ENCODE peak calls at places on chromosome 21, in seven cellular contexts. One of them, this sample, is unnamed.

GRCh38 chr21:46168659-46169386 is 13.4 kb upstream of the FTCD start:
- DNase-seq in colonic mucosa: peak
- DNase-seq in mucosa of descending colon: no peak
- DNase-seq in GM12865: no peak
- DNase-seq in fibroblast of mammary gland: no peak
- DNase-seq in body of pancreas: peak
- DNase-seq in choroid plexus epithelial cell: no peak
- DNase-seq in this sample: no peak

GRCh38 chr21:45544449-45545235 is 2.4 kb upstream of the SLC19A1 start:
- DNase-seq in body of pancreas: no peak
- DNase-seq in mucosa of descending colon: no peak
- DNase-seq in colonic mucosa: no peak
- DNase-seq in GM12865: no peak
- DNase-seq in fibroblast of mammary gland: no peak
- DNase-seq in choroid plexus epithelial cell: no peak
- DNase-seq in this sample: peak

GRCh38 chr21:36560933-36561575 is 81.1 kb upstream of the CLDN14 start:
- DNase-seq in mucosa of descending colon: no peak
- DNase-seq in GM12865: no peak
- DNase-seq in colonic mucosa: no peak
- DNase-seq in choroid plexus epithelial cell: no peak
- DNase-seq in fibroblast of mammary gland: no peak
- DNase-seq in body of pancreas: no peak
- DNase-seq in this sample: no peak

GRCh38 chr21:44929799-44930542 is 9.3 kb upstream of the ITGB2 start:
- DNase-seq in colonic mucosa: no peak
- DNase-seq in body of pancreas: no peak
- DNase-seq in GM12865: peak
- DNase-seq in choroid plexus epithelial cell: no peak
- DNase-seq in fibroblast of mammary gland: no peak
- DNase-seq in mucosa of descending colon: no peak
- DNase-seq in this sample: peak

GRCh38 chr21:39121600-39122355 is 61.5 kb downstream of the PSMG1 start:
- DNase-seq in choroid plexus epithelial cell: no peak
- DNase-seq in body of pancreas: no peak
- DNase-seq in GM12865: no peak
- DNase-seq in colonic mucosa: peak
- DNase-seq in fibroblast of mammary gland: no peak
- DNase-seq in mucosa of descending colon: no peak
- DNase-seq in this sample: no peak

GRCh38 chr21:46023126-46023985 is 41.8 kb downstream of the COL6A1 start:
- DNase-seq in mucosa of descending colon: no peak
- DNase-seq in colonic mucosa: no peak
- DNase-seq in GM12865: no peak
- DNase-seq in fibroblast of mammary gland: no peak
- DNase-seq in body of pancreas: no peak
- DNase-seq in choroid plexus epithelial cell: no peak
- DNase-seq in this sample: no peak

GRCh38 chr21:45164838-45165237 is 90.5 kb downstream of the ADARB1 start:
- DNase-seq in colonic mucosa: no peak
- DNase-seq in GM12865: no peak
- DNase-seq in choroid plexus epithelial cell: no peak
- DNase-seq in body of pancreas: no peak
- DNase-seq in fibroblast of mammary gland: no peak
- DNase-seq in mucosa of descending colon: no peak
- DNase-seq in this sample: no peak

GRCh38 chr21:39633770-39634181 is 21.0 kb downstream of the B3GALT5 start:
- DNase-seq in mucosa of descending colon: no peak
- DNase-seq in choroid plexus epithelial cell: peak
- DNase-seq in fibroblast of mammary gland: peak
- DNase-seq in body of pancreas: no peak
- DNase-seq in colonic mucosa: no peak
- DNase-seq in GM12865: no peak
- DNase-seq in this sample: no peak

GRCh38 chr21:46560568-46561447 is 44.1 kb downstream of the S100B start:
- DNase-seq in colonic mucosa: no peak
- DNase-seq in fibroblast of mammary gland: no peak
- DNase-seq in mucosa of descending colon: no peak
- DNase-seq in GM12865: no peak
- DNase-seq in choroid plexus epithelial cell: no peak
- DNase-seq in body of pancreas: no peak
- DNase-seq in this sample: no peak

GRCh38 chr21:38973552-38973951 is 167.8 kb downstream of the ETS2 start:
- DNase-seq in mucosa of descending colon: no peak
- DNase-seq in choroid plexus epithelial cell: no peak
- DNase-seq in GM12865: no peak
- DNase-seq in colonic mucosa: no peak
- DNase-seq in fibroblast of mammary gland: no peak
- DNase-seq in body of pancreas: no peak
- DNase-seq in this sample: no peak

GRCh38 chr21:35611752-35612151 is 448.6 kb downstream of the SETD4 start:
- DNase-seq in mucosa of descending colon: no peak
- DNase-seq in choroid plexus epithelial cell: no peak
- DNase-seq in body of pancreas: no peak
- DNase-seq in GM12865: no peak
- DNase-seq in fibroblast of mammary gland: no peak
- DNase-seq in colonic mucosa: no peak
- DNase-seq in this sample: no peak

GRCh38 chr21:37370152-37371040 is 3.8 kb downstream of the DYRK1A start:
- DNase-seq in colonic mucosa: no peak
- DNase-seq in choroid plexus epithelial cell: peak
- DNase-seq in GM12865: peak
- DNase-seq in mucosa of descending colon: no peak
- DNase-seq in body of pancreas: no peak
- DNase-seq in fibroblast of mammary gland: peak
- DNase-seq in this sample: no peak

GRCh38 chr21:46063734-46064680 is 33.9 kb upstream of the COL6A2 start:
- DNase-seq in GM12865: no peak
- DNase-seq in choroid plexus epithelial cell: no peak
- DNase-seq in mucosa of descending colon: peak
- DNase-seq in colonic mucosa: no peak
- DNase-seq in body of pancreas: no peak
- DNase-seq in fibroblast of mammary gland: no peak
- DNase-seq in this sample: peak

GRCh38 chr21:37459575-37459974 is 93.0 kb downstream of the DYRK1A start:
- DNase-seq in fibroblast of mammary gland: peak
- DNase-seq in choroid plexus epithelial cell: peak
- DNase-seq in GM12865: no peak
- DNase-seq in mucosa of descending colon: no peak
- DNase-seq in body of pancreas: no peak
- DNase-seq in colonic mucosa: no peak
- DNase-seq in this sample: no peak

GRCh38 chr21:44752701-44753235 is 41.4 kb upstream of the TSPEAR start:
- DNase-seq in GM12865: no peak
- DNase-seq in mucosa of descending colon: no peak
- DNase-seq in body of pancreas: no peak
- DNase-seq in choroid plexus epithelial cell: peak
- DNase-seq in fibroblast of mammary gland: no peak
- DNase-seq in colonic mucosa: no peak
- DNase-seq in this sample: peak

GRCh38 chr21:46027855-46028493 is 46.4 kb downstream of the COL6A1 start:
- DNase-seq in fibroblast of mammary gland: peak
- DNase-seq in body of pancreas: no peak
- DNase-seq in mucosa of descending colon: no peak
- DNase-seq in choroid plexus epithelial cell: peak
- DNase-seq in GM12865: no peak
- DNase-seq in colonic mucosa: no peak
- DNase-seq in this sample: no peak

GRCh38 chr21:39175154-39175553 is 8.1 kb downstream of the PSMG1 start:
- DNase-seq in fibroblast of mammary gland: peak
- DNase-seq in mucosa of descending colon: no peak
- DNase-seq in body of pancreas: no peak
- DNase-seq in GM12865: no peak
- DNase-seq in colonic mucosa: no peak
- DNase-seq in choroid plexus epithelial cell: peak
- DNase-seq in this sample: no peak

GRCh38 chr21:34147835-34148804 is 74.7 kb downstream of the MRPS6 start:
- DNase-seq in fibroblast of mammary gland: no peak
- DNase-seq in body of pancreas: no peak
- DNase-seq in GM12865: no peak
- DNase-seq in colonic mucosa: no peak
- DNase-seq in choroid plexus epithelial cell: peak
- DNase-seq in mucosa of descending colon: no peak
- DNase-seq in this sample: no peak

GRCh38 chr21:41583274-41583790 is 75.4 kb upstream of the TMPRSS2 start:
- DNase-seq in GM12865: no peak
- DNase-seq in body of pancreas: peak
- DNase-seq in fibroblast of mammary gland: no peak
- DNase-seq in mucosa of descending colon: no peak
- DNase-seq in choroid plexus epithelial cell: peak
- DNase-seq in colonic mucosa: no peak
- DNase-seq in this sample: no peak

GRCh38 chr21:28818663-28819278 is 173.9 kb downstream of the LTN1 start:
- DNase-seq in mucosa of descending colon: no peak
- DNase-seq in GM12865: no peak
- DNase-seq in choroid plexus epithelial cell: peak
- DNase-seq in colonic mucosa: no peak
- DNase-seq in fibroblast of mammary gland: peak
- DNase-seq in body of pancreas: no peak
- DNase-seq in this sample: no peak
- H3K4me3 ChIP-seq in mucosa of descending colon: no peak
- H3K4me3 ChIP-seq in GM12865: no peak
- H3K4me3 ChIP-seq in choroid plexus epithelial cell: no peak
- H3K4me3 ChIP-seq in colonic mucosa: no peak
- H3K4me3 ChIP-seq in fibroblast of mammary gland: no peak
- H3K4me3 ChIP-seq in body of pancreas: no peak
- H3K4me3 ChIP-seq in this sample: no peak

DNA sequence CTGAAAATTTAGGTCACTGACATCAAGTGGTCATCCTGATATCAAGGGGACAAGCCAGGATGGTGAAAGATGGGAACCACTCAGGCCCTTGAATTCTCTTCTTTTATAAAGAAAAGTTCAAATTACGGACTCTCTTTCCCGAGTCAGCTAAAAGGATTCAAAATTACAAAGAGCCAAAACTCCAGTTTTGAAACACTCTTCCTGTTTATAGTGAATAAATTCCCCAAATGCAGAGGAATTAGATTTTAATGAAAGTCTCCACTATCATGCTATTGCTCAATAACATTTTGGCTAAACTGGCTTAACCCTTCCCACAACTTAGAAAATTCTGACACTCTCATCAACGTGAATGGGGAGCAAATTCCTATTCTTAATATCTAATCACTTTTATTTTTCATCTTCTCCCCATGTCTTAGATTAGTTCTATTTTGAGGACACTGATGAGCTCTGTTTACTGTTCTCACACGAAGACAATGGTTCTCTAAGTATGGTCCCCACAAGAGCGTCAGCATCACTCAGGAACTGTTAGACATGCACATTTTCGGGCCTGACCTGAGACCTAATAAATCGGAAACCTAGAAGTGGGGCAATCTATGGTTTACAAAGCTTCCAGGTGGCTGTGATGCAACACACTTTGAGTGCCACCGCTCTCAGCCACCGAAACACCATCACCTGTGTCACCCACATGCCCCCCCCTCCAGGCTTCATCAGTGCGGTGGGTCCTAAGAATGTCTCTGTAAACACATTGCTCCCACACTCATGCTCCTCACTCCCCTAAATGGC is 64.4 kb upstream of the TIAM1 start:
- DNase-seq in mucosa of descending colon: no peak
- DNase-seq in body of pancreas: no peak
- DNase-seq in colonic mucosa: no peak
- DNase-seq in GM12865: no peak
- DNase-seq in fibroblast of mammary gland: no peak
- DNase-seq in choroid plexus epithelial cell: no peak
- DNase-seq in this sample: no peak
- H3K4me3 ChIP-seq in mucosa of descending colon: no peak
- H3K4me3 ChIP-seq in body of pancreas: no peak
- H3K4me3 ChIP-seq in colonic mucosa: no peak
- H3K4me3 ChIP-seq in GM12865: no peak
- H3K4me3 ChIP-seq in fibroblast of mammary gland: no peak
- H3K4me3 ChIP-seq in choroid plexus epithelial cell: no peak
- H3K4me3 ChIP-seq in this sample: no peak

GRCh38 chr21:32392299-32392879 is 423 bp downstream of the URB1 start:
- DNase-seq in choroid plexus epithelial cell: peak
- DNase-seq in fibroblast of mammary gland: no peak
- DNase-seq in colonic mucosa: no peak
- DNase-seq in GM12865: peak
- DNase-seq in mucosa of descending colon: no peak
- DNase-seq in body of pancreas: no peak
- DNase-seq in this sample: no peak

GRCh38 chr21:32388306-32388705 is 4.5 kb downstream of the URB1 start:
- DNase-seq in mucosa of descending colon: no peak
- DNase-seq in GM12865: no peak
- DNase-seq in fibroblast of mammary gland: no peak
- DNase-seq in body of pancreas: no peak
- DNase-seq in colonic mucosa: no peak
- DNase-seq in choroid plexus epithelial cell: no peak
- DNase-seq in this sample: no peak

GRCh38 chr21:32391755-32392154 is 1.1 kb downstream of the URB1 start:
- DNase-seq in mucosa of descending colon: no peak
- DNase-seq in body of pancreas: no peak
- DNase-seq in colonic mucosa: no peak
- DNase-seq in fibroblast of mammary gland: no peak
- DNase-seq in choroid plexus epithelial cell: no peak
- DNase-seq in GM12865: no peak
- DNase-seq in this sample: no peak

GRCh38 chr21:32387151-32387550 is 5.7 kb downstream of the URB1 start:
- DNase-seq in colonic mucosa: no peak
- DNase-seq in GM12865: no peak
- DNase-seq in mucosa of descending colon: no peak
- DNase-seq in fibroblast of mammary gland: no peak
- DNase-seq in body of pancreas: no peak
- DNase-seq in choroid plexus epithelial cell: no peak
- DNase-seq in this sample: no peak

GRCh38 chr21:32389337-32390015 is 3.3 kb downstream of the URB1 start:
- DNase-seq in mucosa of descending colon: no peak
- DNase-seq in choroid plexus epithelial cell: peak
- DNase-seq in GM12865: no peak
- DNase-seq in body of pancreas: no peak
- DNase-seq in fibroblast of mammary gland: peak
- DNase-seq in colonic mucosa: no peak
- DNase-seq in this sample: no peak
- H3K4me3 ChIP-seq in mucosa of descending colon: no peak
- H3K4me3 ChIP-seq in choroid plexus epithelial cell: no peak
- H3K4me3 ChIP-seq in GM12865: no peak
- H3K4me3 ChIP-seq in body of pancreas: no peak
- H3K4me3 ChIP-seq in fibroblast of mammary gland: no peak
- H3K4me3 ChIP-seq in colonic mucosa: no peak
- H3K4me3 ChIP-seq in this sample: no peak

GRCh38 chr21:29075706-29076447 is 2.4 kb upstream of the CCT8 start:
- DNase-seq in choroid plexus epithelial cell: no peak
- DNase-seq in GM12865: no peak
- DNase-seq in colonic mucosa: no peak
- DNase-seq in body of pancreas: no peak
- DNase-seq in fibroblast of mammary gland: peak
- DNase-seq in mucosa of descending colon: no peak
- DNase-seq in this sample: no peak

GRCh38 chr21:29080454-29080930 is 7.0 kb upstream of the CCT8 start:
- DNase-seq in mucosa of descending colon: no peak
- DNase-seq in fibroblast of mammary gland: peak
- DNase-seq in GM12865: peak
- DNase-seq in colonic mucosa: no peak
- DNase-seq in body of pancreas: peak
- DNase-seq in choroid plexus epithelial cell: peak
- DNase-seq in this sample: no peak

GRCh38 chr21:29082416-29082815 is 9.0 kb upstream of the CCT8 start:
- DNase-seq in fibroblast of mammary gland: no peak
- DNase-seq in GM12865: no peak
- DNase-seq in mucosa of descending colon: no peak
- DNase-seq in choroid plexus epithelial cell: no peak
- DNase-seq in body of pancreas: no peak
- DNase-seq in colonic mucosa: peak
- DNase-seq in this sample: no peak

GRCh38 chr21:29077651-29078090 is 4.2 kb upstream of the CCT8 start:
- DNase-seq in GM12865: peak
- DNase-seq in body of pancreas: peak
- DNase-seq in choroid plexus epithelial cell: peak
- DNase-seq in fibroblast of mammary gland: peak
- DNase-seq in colonic mucosa: peak
- DNase-seq in mucosa of descending colon: peak
- DNase-seq in this sample: no peak

GRCh38 chr21:29078884-29079765 is 5.7 kb upstream of the CCT8 start:
- DNase-seq in fibroblast of mammary gland: peak
- DNase-seq in choroid plexus epithelial cell: peak
- DNase-seq in GM12865: peak
- DNase-seq in body of pancreas: peak
- DNase-seq in colonic mucosa: peak
- DNase-seq in mucosa of descending colon: peak
- DNase-seq in this sample: peak
- H3K4me3 ChIP-seq in fibroblast of mammary gland: no peak
- H3K4me3 ChIP-seq in choroid plexus epithelial cell: no peak
- H3K4me3 ChIP-seq in GM12865: peak
- H3K4me3 ChIP-seq in body of pancreas: no peak
- H3K4me3 ChIP-seq in colonic mucosa: no peak
- H3K4me3 ChIP-seq in mucosa of descending colon: no peak
- H3K4me3 ChIP-seq in this sample: no peak